ENCODE peak calls at places on chromosomes 7 and 10, in six cellular contexts. One of them, this sample, is unnamed.

GRCh38 chr10:29811751-29812427 is 177.1 kb upstream of the SVIL start:
- DNase-seq in stimulated activated CD8-positive, alpha-beta memory T cell treated with anti-CD3 and anti-CD28 coated beads, Interleukin-2, amount 100 ng/mL, for 1 hour: no peak
- DNase-seq in NCI-H510A treated with DMSO at 0.1 percent for 48 hours: no peak
- DNase-seq in GM03348: peak; percentile 84
- DNase-seq in RPMI8226: peak; percentile 63
- DNase-seq in effector CD4-positive, alpha-beta T cell: no peak
- DNase-seq in this sample: peak; percentile 94

GRCh38 chr7:50584386-50584785 is 19.2 kb upstream of the DDC start:
- DNase-seq in stimulated activated CD8-positive, alpha-beta memory T cell treated with anti-CD3 and anti-CD28 coated beads, Interleukin-2, amount 100 ng/mL, for 1 hour: no peak
- DNase-seq in NCI-H510A treated with DMSO at 0.1 percent for 48 hours: no peak
- DNase-seq in GM03348: no peak
- DNase-seq in RPMI8226: no peak
- DNase-seq in effector CD4-positive, alpha-beta T cell: no peak
- DNase-seq in this sample: no peak

GRCh38 chr7:1610678-1611302 is 41.0 kb upstream of the PSMG3 start:
- DNase-seq in stimulated activated CD8-positive, alpha-beta memory T cell treated with anti-CD3 and anti-CD28 coated beads, Interleukin-2, amount 100 ng/mL, for 1 hour: no peak
- DNase-seq in NCI-H510A treated with DMSO at 0.1 percent for 48 hours: no peak
- DNase-seq in GM03348: no peak
- DNase-seq in RPMI8226: no peak
- DNase-seq in effector CD4-positive, alpha-beta T cell: no peak
- DNase-seq in this sample: no peak

GRCh38 chr10:12214763-12215218 is 18.8 kb downstream of the CDC123 start:
- DNase-seq in stimulated activated CD8-positive, alpha-beta memory T cell treated with anti-CD3 and anti-CD28 coated beads, Interleukin-2, amount 100 ng/mL, for 1 hour: no peak
- DNase-seq in NCI-H510A treated with DMSO at 0.1 percent for 48 hours: peak; percentile 49
- DNase-seq in GM03348: peak; percentile 51
- DNase-seq in RPMI8226: peak; percentile 61
- DNase-seq in effector CD4-positive, alpha-beta T cell: peak; percentile 40
- DNase-seq in this sample: peak; percentile 81

GRCh38 chr10:125289461-125289860 is 129.1 kb upstream of the CTBP2 start:
- DNase-seq in stimulated activated CD8-positive, alpha-beta memory T cell treated with anti-CD3 and anti-CD28 coated beads, Interleukin-2, amount 100 ng/mL, for 1 hour: no peak
- DNase-seq in NCI-H510A treated with DMSO at 0.1 percent for 48 hours: no peak
- DNase-seq in GM03348: no peak
- DNase-seq in RPMI8226: no peak
- DNase-seq in effector CD4-positive, alpha-beta T cell: no peak
- DNase-seq in this sample: no peak

GRCh38 chr10:32159264-32159663 is 103.0 kb upstream of the KIF5B start:
- DNase-seq in stimulated activated CD8-positive, alpha-beta memory T cell treated with anti-CD3 and anti-CD28 coated beads, Interleukin-2, amount 100 ng/mL, for 1 hour: no peak
- DNase-seq in NCI-H510A treated with DMSO at 0.1 percent for 48 hours: no peak
- DNase-seq in GM03348: no peak
- DNase-seq in RPMI8226: no peak
- DNase-seq in effector CD4-positive, alpha-beta T cell: no peak
- DNase-seq in this sample: no peak

GRCh38 chr7:102044984-102045673 is 227.7 kb downstream of the CUX1 start:
- DNase-seq in stimulated activated CD8-positive, alpha-beta memory T cell treated with anti-CD3 and anti-CD28 coated beads, Interleukin-2, amount 100 ng/mL, for 1 hour: no peak
- DNase-seq in NCI-H510A treated with DMSO at 0.1 percent for 48 hours: peak; percentile 29
- DNase-seq in GM03348: peak; percentile 91
- DNase-seq in RPMI8226: no peak
- DNase-seq in effector CD4-positive, alpha-beta T cell: no peak
- DNase-seq in this sample: peak; percentile 89

GRCh38 chr10:96089116-96089515 is 41.0 kb upstream of the ZNF518A start:
- DNase-seq in stimulated activated CD8-positive, alpha-beta memory T cell treated with anti-CD3 and anti-CD28 coated beads, Interleukin-2, amount 100 ng/mL, for 1 hour: no peak
- DNase-seq in NCI-H510A treated with DMSO at 0.1 percent for 48 hours: no peak
- DNase-seq in GM03348: no peak
- DNase-seq in RPMI8226: no peak
- DNase-seq in effector CD4-positive, alpha-beta T cell: no peak
- DNase-seq in this sample: no peak

GRCh38 chr7:50069613-50070012 is 23.4 kb downstream of the ZPBP start:
- DNase-seq in stimulated activated CD8-positive, alpha-beta memory T cell treated with anti-CD3 and anti-CD28 coated beads, Interleukin-2, amount 100 ng/mL, for 1 hour: no peak
- DNase-seq in NCI-H510A treated with DMSO at 0.1 percent for 48 hours: no peak
- DNase-seq in GM03348: peak; percentile 23
- DNase-seq in RPMI8226: peak; percentile 18
- DNase-seq in effector CD4-positive, alpha-beta T cell: no peak
- DNase-seq in this sample: peak; percentile 57

GRCh38 chr7:47576031-47576908 is 5.6 kb downstream of the TNS3 start:
- DNase-seq in stimulated activated CD8-positive, alpha-beta memory T cell treated with anti-CD3 and anti-CD28 coated beads, Interleukin-2, amount 100 ng/mL, for 1 hour: no peak
- DNase-seq in NCI-H510A treated with DMSO at 0.1 percent for 48 hours: peak; percentile 51
- DNase-seq in GM03348: peak; percentile 54
- DNase-seq in RPMI8226: peak; percentile 75
- DNase-seq in effector CD4-positive, alpha-beta T cell: no peak
- DNase-seq in this sample: peak; percentile 13

GRCh38 chr7:32501522-32501921 is 6.2 kb downstream of the AVL9 start:
- DNase-seq in stimulated activated CD8-positive, alpha-beta memory T cell treated with anti-CD3 and anti-CD28 coated beads, Interleukin-2, amount 100 ng/mL, for 1 hour: no peak
- DNase-seq in NCI-H510A treated with DMSO at 0.1 percent for 48 hours: no peak
- DNase-seq in GM03348: peak; percentile 53
- DNase-seq in RPMI8226: no peak
- DNase-seq in effector CD4-positive, alpha-beta T cell: no peak
- DNase-seq in this sample: peak; percentile 81

GRCh38 chr7:2732388-2732787 is 44.4 kb downstream of the AMZ1 start:
- DNase-seq in stimulated activated CD8-positive, alpha-beta memory T cell treated with anti-CD3 and anti-CD28 coated beads, Interleukin-2, amount 100 ng/mL, for 1 hour: no peak
- DNase-seq in NCI-H510A treated with DMSO at 0.1 percent for 48 hours: no peak
- DNase-seq in GM03348: no peak
- DNase-seq in RPMI8226: no peak
- DNase-seq in effector CD4-positive, alpha-beta T cell: no peak
- DNase-seq in this sample: no peak

This sample was measured in GM23248.